ENCODE peak calls at places on chromosome 2, in six cellular contexts. I is activated CD4-positive, alpha-beta T cell treated with anti-CD3 and anti-CD28 coated beads, Interleukin-2, amount 50 U/mL, for 1 hour; S is hepatic stellate cell; B is stimulated activated CD8-positive, alpha-beta memory T cell treated with anti-CD3 and anti-CD28 coated beads, Interleukin-7, amount 100 ng/mL, for 24 hours; O is T-helper 22 cell; D is Caki2. N is an unnamed sample.

GRCh38 chr2:159996792-159997546 is 65.4 kb downstream of the PLA2R1 start:
- DNase-seq in I (no peak), S (no peak), B (no peak), O (no peak), D (no peak), N (no peak)

GRCh38 chr2:218962859-218963492 is 3.5 kb downstream of the CDK5R2 start:
- DNase-seq in I (peak), S (no peak), B (peak), O (no peak), D (peak), N (peak)

GRCh38 chr2:142716463-142717242 is 160.8 kb upstream of the KYNU start:
- DNase-seq in I (no peak), S (no peak), B (no peak), O (no peak), D (no peak), N (no peak)

GRCh38 chr2:239165206-239165831 is 235.5 kb downstream of the HDAC4 start:
- DNase-seq in I (no peak), S (no peak), B (no peak), O (no peak), D (no peak), N (no peak)

GRCh38 chr2:202762546-202762945 is 109.0 kb downstream of the ICA1L start:
- DNase-seq in I (no peak), S (no peak), B (no peak), O (no peak), D (no peak), N (no peak)

GRCh38 chr2:65746919-65747678 is 314.7 kb upstream of the SPRED2 start:
- DNase-seq in I (no peak), S (peak), B (no peak), O (no peak), D (no peak), N (no peak)

GRCh38 chr2:215324811-215325210 is 13.0 kb downstream of the ATIC start:
- DNase-seq in I (no peak), S (no peak), B (no peak), O (no peak), D (no peak), N (no peak)

GRCh38 chr2:20604401-20604911 is 46.4 kb downstream of the HS1BP3 start:
- DNase-seq in I (no peak), S (no peak), B (no peak), O (no peak), D (no peak), N (no peak)

GRCh38 chr2:177881001-177881748 is 191.4 kb downstream of the PDE11A start:
- DNase-seq in I (no peak), S (no peak), B (no peak), O (no peak), D (no peak), N (no peak)

N was measured in naive B cell.